ENCODE peak calls at places on chromosomes 16 and 17, in seven cellular contexts. W is MCF 10A, R is A549, Y is foreskin fibroblast, L is astrocyte of the cerebellum, B is H1, G is lower lobe of right lung. V is an unnamed sample.

GRCh38 chr16:23374721-23375120 is 72.6 kb downstream of the SCNN1B start:
- DNase-seq in Y (no peak), W (no peak), L (no peak), G (peak), R (no peak), B (no peak), V (no peak)

GRCh38 chr17:12081720-12082119 is 61.0 kb downstream of the MAP2K4 start:
- DNase-seq in R (no peak), Y (no peak), B (no peak), W (no peak), L (no peak), G (no peak), V (no peak)

GRCh38 chr17:63785556-63785955 is 11.6 kb downstream of the DDX42 start:
- DNase-seq in Y (peak), L (peak), B (no peak), R (no peak), G (no peak), W (peak), V (no peak)

GRCh38 chr16:49462356-49462988 is 88.9 kb downstream of the C16orf78 start:
- DNase-seq in L (no peak), B (no peak), R (no peak), G (no peak), W (no peak), Y (no peak), V (no peak)

GRCh38 chr16:19810817-19811731 is 73.6 kb downstream of the GPRC5B start:
- DNase-seq in G (no peak), L (peak), W (peak), Y (peak), R (peak), B (no peak), V (no peak)

GRCh38 chr17:13209091-13209490 is 191.3 kb upstream of the ELAC2 start:
- DNase-seq in R (no peak), G (no peak), Y (no peak), B (no peak), W (peak), L (no peak), V (no peak)

GRCh38 chr16:84985079-84986065 is 26.0 kb downstream of the ZDHHC7 start:
- DNase-seq in L (no peak), G (peak), W (peak), B (no peak), Y (peak), R (no peak), V (no peak)

GRCh38 chr16:35221482-35222185 is 1762.2 kb downstream of the TP53TG3F start:
- DNase-seq in W (no peak), L (no peak), R (no peak), B (no peak), Y (no peak), G (no peak), V (no peak)

GRCh38 chr16:15398618-15399316 is 3.2 kb downstream of the MPV17L start:
- DNase-seq in B (no peak), W (no peak), L (no peak), Y (no peak), G (no peak), R (no peak), V (no peak)

GRCh38 chr16:76207270-76207669 is 69.9 kb upstream of the CNTNAP4 start:
- DNase-seq in G (no peak), L (no peak), Y (no peak), R (no peak), B (peak), W (no peak), V (no peak)

GRCh38 chr16:14289692-14290340 is 218.7 kb downstream of the MRTFB start:
- DNase-seq in B (peak), G (no peak), R (peak), Y (peak), W (peak), L (no peak), V (no peak)

GRCh38 chr16:15810411-15810810 is 46.4 kb downstream of the MYH11 start:
- DNase-seq in Y (peak), L (no peak), B (no peak), W (no peak), G (no peak), R (no peak), V (no peak)

GRCh38 chr16:29898135-29898534 is 1.2 kb downstream of the SEZ6L2 start:
- DNase-seq in B (no peak), R (no peak), L (no peak), G (no peak), W (no peak), Y (no peak), V (no peak)

GRCh38 chr16:990516-991291 is 9.1 kb downstream of the SOX8 start:
- DNase-seq in G (no peak), L (no peak), W (no peak), B (no peak), R (no peak), Y (no peak), V (no peak)

GRCh38 chr16:20271893-20272292 is 55.4 kb downstream of the GP2 start:
- DNase-seq in R (no peak), G (no peak), L (no peak), W (no peak), Y (no peak), B (no peak), V (no peak)

GRCh38 chr17:19579867-19580565 is 46.4 kb downstream of the SLC47A1 start:
- DNase-seq in Y (peak), W (no peak), G (peak), L (no peak), R (no peak), B (no peak), V (no peak)

GRCh38 chr17:40130352-40131042 is 8.7 kb downstream of the MSL1 start:
- DNase-seq in L (no peak), Y (no peak), B (no peak), G (peak), W (no peak), R (no peak), V (no peak)

GRCh38 chr16:72783716-72784320 is 264.1 kb downstream of the ZFHX3 start:
- DNase-seq in W (no peak), Y (peak), R (no peak), B (no peak), L (peak), G (no peak), V (no peak)

GRCh38 chr17:68143425-68143824 is 104.4 kb upstream of the AMZ2 start:
- DNase-seq in G (no peak), W (no peak), Y (no peak), R (no peak), B (peak), L (no peak), V (no peak)

GRCh38 chr16:4261557-4262172 is 11.2 kb downstream of the TFAP4 start:
- DNase-seq in Y (peak), W (peak), B (peak), L (no peak), R (peak), G (no peak), V (peak)

GRCh38 chr17:30095507-30096244 is 20.9 kb upstream of the NSRP1 start:
- DNase-seq in B (no peak), G (no peak), L (peak), R (peak), W (peak), Y (peak), V (peak)

DNA sequence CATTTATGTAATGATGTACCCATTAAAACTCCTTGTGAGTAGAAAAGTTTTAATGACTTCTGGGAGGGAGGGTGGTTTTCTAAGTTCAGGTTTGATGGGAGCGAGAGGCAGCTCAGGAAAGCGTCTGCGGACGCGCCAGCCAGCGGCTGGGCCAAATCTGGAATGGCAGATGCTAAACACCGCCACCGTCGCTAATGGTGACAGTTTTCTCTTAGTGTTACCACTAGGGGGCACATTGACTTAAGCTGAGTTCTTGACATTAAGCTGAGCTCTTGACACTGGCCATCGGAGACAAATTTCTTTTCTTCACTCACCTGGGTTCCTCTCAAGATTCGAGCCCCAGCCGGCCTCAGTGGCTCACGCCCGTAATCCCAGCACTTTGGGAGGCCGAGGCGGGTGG is 6.7 kb downstream of the TRPV1 start:
- DNase-seq in G (no peak), W (peak), R (peak), Y (no peak), L (no peak), B (peak), V (no peak)
- TF ChIP-seq CTCF in G (peak), W (no peak), R (peak), Y (peak), L (peak), B (peak), V (peak)

GRCh38 chr16:81443688-81444447 is 740 bp upstream of the CMIP start:
- DNase-seq in B (peak), Y (no peak), R (no peak), G (peak), L (no peak), W (no peak), V (no peak)

GRCh38 chr16:81445926-81446317 is 1.3 kb downstream of the CMIP start:
- DNase-seq in L (no peak), B (peak), G (no peak), R (no peak), W (peak), Y (no peak), V (no peak)

GRCh38 chr16:81444448-81445121 is at the start of gene CMIP:
- DNase-seq in L (peak), R (peak), G (peak), W (peak), B (peak), Y (peak), V (peak)

GRCh38 chr16:81446318-81447275 is 2.0 kb downstream of the CMIP start:
- DNase-seq in R (peak), Y (peak), G (no peak), L (no peak), W (peak), B (peak), V (peak)

DNA sequence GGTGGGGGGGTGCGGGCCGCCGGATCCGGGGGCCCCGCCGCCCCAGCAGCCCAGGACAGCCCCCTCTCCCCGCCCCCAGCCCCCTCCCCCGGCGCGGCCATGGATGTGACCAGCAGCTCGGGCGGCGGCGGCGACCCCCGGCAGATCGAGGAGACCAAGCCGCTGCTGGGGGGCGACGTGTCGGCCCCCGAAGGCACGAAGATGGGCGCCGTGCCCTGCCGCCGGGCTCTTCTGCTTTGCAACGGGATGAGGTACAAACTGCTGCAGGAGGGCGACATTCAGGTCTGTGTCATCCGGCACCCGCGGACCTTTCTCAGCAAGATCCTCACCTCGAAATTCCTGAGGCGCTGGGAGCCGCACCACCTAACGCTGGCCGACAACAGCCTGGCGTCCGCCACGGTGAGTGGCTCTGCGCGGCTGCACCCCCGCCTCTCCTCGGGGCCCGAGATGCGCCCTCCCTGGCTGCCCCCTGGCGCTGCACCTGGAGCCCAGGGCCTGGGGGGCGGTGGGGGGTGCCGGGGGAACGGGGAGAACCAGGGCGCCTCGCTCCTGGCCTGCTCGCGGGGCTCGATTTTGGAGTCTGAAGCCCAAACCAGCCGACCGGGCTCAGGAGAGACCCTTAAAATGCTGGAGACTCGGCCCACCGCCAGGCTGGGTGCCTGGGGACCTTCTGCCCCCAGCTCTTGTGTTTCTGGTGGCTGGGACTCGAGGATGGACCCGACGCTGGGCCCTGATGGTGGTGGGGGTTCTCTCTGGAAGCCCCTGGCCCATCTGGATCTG is 725 bp downstream of the CMIP start:
- DNase-seq in B (peak), R (peak), G (peak), L (no peak), Y (peak), W (peak), V (peak)
- TF ChIP-seq CTCF in B (no peak), R (peak), G (peak), L (no peak), Y (peak), W (no peak), V (no peak)

DNA sequence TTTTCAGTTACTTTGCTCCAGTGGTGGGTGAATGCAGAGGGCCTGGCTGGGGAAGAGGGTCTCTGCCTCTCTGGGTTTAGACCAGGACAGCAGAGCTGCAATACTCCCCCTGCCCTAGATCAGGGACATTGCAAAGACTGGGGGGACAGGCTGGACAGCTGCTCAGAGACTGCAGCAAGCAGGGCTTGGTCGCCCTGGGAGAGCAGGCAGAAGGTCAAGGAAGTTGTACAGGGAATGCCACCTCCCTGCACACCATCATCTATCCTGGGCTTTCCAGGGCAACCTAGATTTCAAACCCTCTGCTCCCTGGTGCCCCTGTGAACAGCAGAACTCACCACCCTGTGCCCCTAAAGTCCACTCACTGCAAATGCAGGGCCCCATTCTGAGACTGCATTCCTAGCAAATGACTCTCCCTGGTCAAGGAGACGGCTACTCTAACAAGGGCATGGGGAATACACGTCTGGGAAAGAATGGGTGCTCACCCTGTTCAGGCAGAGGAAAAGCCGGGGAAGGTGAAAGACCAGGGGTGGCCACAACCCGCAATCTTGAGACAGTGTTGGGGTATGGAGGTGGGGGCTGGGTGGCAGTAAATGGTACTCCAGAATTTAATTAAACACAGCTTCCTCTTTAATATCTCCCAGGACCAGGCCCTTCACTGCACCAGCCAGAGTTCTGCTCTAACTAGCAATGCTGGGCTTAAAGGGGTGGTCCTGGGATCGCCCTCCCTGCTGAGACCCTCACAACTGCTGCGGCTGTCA is 1.0 kb downstream of the KIFC3 start:
- DNase-seq in B (no peak), L (no peak), Y (peak), R (peak), G (peak), W (peak), V (no peak)
- TF ChIP-seq CTCF in B (no peak), L (peak), Y (no peak), R (no peak), G (no peak), W (no peak), V (no peak)

GRCh38 chr16:88672776-88673175 is 9.9 kb upstream of the MVD start:
- DNase-seq in Y (peak), R (peak), B (peak), G (peak), L (no peak), W (peak), V (no peak)
- TF ChIP-seq CTCF in Y (peak), R (peak), B (peak), G (no peak), L (peak), W (no peak), V (no peak)